ENCODE peak calls at places on chromosomes 4 and X, in five cellular contexts. B, L, Z, F and X are unnamed samples. For H3K9me3, the result is how much of the 10 kb centered on the place peaks cover.

GRCh38 chr4:156948738-156949137 is 22.9 kb downstream of the PDGFC start:
- DNase-seq in F (no peak), Z (no peak), L (no peak), B (no peak), X (no peak)

GRCh38 chrX:77505227-77505626 is 58.0 kb downstream of the FGF16 start:
- DNase-seq in F (no peak), L (peak), Z (no peak), B (no peak), X (no peak)

GRCh38 chr4:86453044-86453501 is 93.2 kb upstream of the MAPK10 start:
- DNase-seq in B (peak), Z (peak), L (peak), F (peak), X (no peak)

GRCh38 chrX:27336466-27337091 is 126.6 kb downstream of the PPP4R3C start:
- DNase-seq in B (no peak), Z (peak), L (peak), F (no peak), X (no peak)

GRCh38 chr4:56049428-56050212 is 100.9 kb downstream of the CEP135 start:
- DNase-seq in Z (peak), L (no peak), B (no peak), F (no peak), X (no peak)

GRCh38 chr4:101419324-101420135 is 72.2 kb upstream of the PPP3CA start:
- DNase-seq in L (peak), B (no peak), F (no peak), Z (no peak), X (no peak)

GRCh38 chr4:163895369-163896005 is 401.0 kb downstream of the TMA16 start:
- DNase-seq in L (no peak), F (no peak), B (no peak), Z (no peak), X (no peak)

GRCh38 chrX:51332188-51332942 is at the start of gene NUDT10:
- DNase-seq in L (peak), F (peak), B (peak), Z (peak), X (peak)

GRCh38 chr4:24211821-24212220 is 322.0 kb upstream of the PPARGC1A start:
- DNase-seq in L (peak), B (no peak), Z (no peak), F (no peak), X (no peak)

GRCh38 chr4:40916880-40917279 is 167.1 kb downstream of the NSUN7 start:
- DNase-seq in F (peak), B (peak), Z (no peak), L (no peak), X (peak)

GRCh38 chr4:7632971-7633370 is 198.2 kb upstream of the PSAPL1 start:
- DNase-seq in L (no peak), Z (no peak), B (no peak), F (no peak), X (no peak)

GRCh38 chr4:122044496-122044895 is 92.6 kb upstream of the TRPC3 start:
- DNase-seq in Z (no peak), B (no peak), L (peak), F (no peak), X (no peak)

GRCh38 chrX:40513012-40513411 is 67.8 kb upstream of the ATP6AP2 start:
- DNase-seq in F (no peak), L (no peak), Z (no peak), B (no peak), X (no peak)

GRCh38 chr4:56907009-56907408 is 691 bp upstream of the REST start:
- DNase-seq in F (no peak), Z (no peak), B (no peak), L (no peak), X (no peak)

GRCh38 chrX:123173833-123174232 is 10.2 kb upstream of the GRIA3 start:
- DNase-seq in Z (no peak), L (no peak), B (no peak), F (no peak), X (no peak)

GRCh38 chr4:69523385-69524132 is 27.9 kb upstream of the UGT2B4 start:
- DNase-seq in L (no peak), Z (no peak), F (no peak), B (no peak), X (no peak)

GRCh38 chr4:85595796-85596559 is 121.0 kb downstream of the ARHGAP24 start:
- DNase-seq in L (no peak), Z (no peak), B (no peak), F (no peak), X (no peak)

GRCh38 chrX:103584606-103585005 is 709 bp upstream of the TCEAL4 start:
- DNase-seq in B (no peak), Z (no peak), L (no peak), F (no peak), X (no peak)

GRCh38 chrX:53116101-53116500 is 22.2 kb downstream of the KANTR start:
- DNase-seq in L (peak), B (no peak), Z (no peak), F (no peak), X (no peak)

GRCh38 chr4:153418114-153418513 is 48.0 kb upstream of the TMEM131L start:
- DNase-seq in B (no peak), L (peak), Z (no peak), F (no peak), X (no peak)

GRCh38 chrX:51899741-51900140 is 6.3 kb downstream of the MAGED1 start:
- DNase-seq in Z (no peak), F (no peak), L (peak), B (no peak), X (no peak)

GRCh38 chr4:26029512-26030131 is 115.6 kb downstream of the SMIM20 start:
- DNase-seq in Z (peak), B (no peak), L (no peak), F (no peak), X (no peak)

GRCh38 chrX:87516716-87517115 is 886 bp upstream of the KLHL4 start:
- DNase-seq in L (peak), B (no peak), Z (no peak), F (no peak), X (no peak)

GRCh38 chr4:168021666-168022065 is 70.7 kb upstream of the ANXA10 start:
- DNase-seq in B (no peak), Z (no peak), F (no peak), L (peak), X (no peak)

GRCh38 chrX:2837961-2838360 is 9.2 kb downstream of the GYG2 start:
- DNase-seq in Z (no peak), L (no peak), B (no peak), F (no peak), X (no peak)
- H3K9me3 ChIP-seq in Z (under half), L (under half), B (under half), F (under half), X (under half)

GRCh38 chr4:159446266-159446976 is 343.5 kb downstream of the RAPGEF2 start:
- DNase-seq in Z (peak), F (no peak), L (peak), B (no peak), X (no peak)
- TF ChIP-seq CTCF in Z (peak), F (no peak), L (peak), B (peak), X (peak)

GRCh38 chr4:78939667-78940008 is 400 bp upstream of the PAQR3 start:
- DNase-seq in B (no peak), L (peak), Z (no peak), F (no peak), X (no peak)

GRCh38 chr4:78940752-78941151 is 1.5 kb upstream of the PAQR3 start:
- DNase-seq in L (no peak), B (no peak), F (no peak), Z (no peak), X (no peak)

GRCh38 chr4:78938474-78938867 is 767 bp downstream of the PAQR3 start:
- DNase-seq in B (no peak), L (no peak), Z (no peak), F (no peak), X (no peak)

GRCh38 chr4:78937837-78938236 is 1.4 kb downstream of the PAQR3 start:
- DNase-seq in Z (no peak), B (no peak), L (peak), F (no peak), X (no peak)

GRCh38 chr4:78938868-78939666 is at the start of gene PAQR3:
- DNase-seq in L (peak), Z (peak), B (peak), F (peak), X (peak)
- H3K27ac ChIP-seq in L (peak), Z (peak), B (peak), F (peak), X (no peak)

GRCh38 chr4:14772388-14772787 is 229.9 kb upstream of the CPEB2 start:
- DNase-seq in F (no peak), L (no peak), B (no peak), Z (no peak), X (no peak)
- H3K9me3 ChIP-seq in F (under half), L (under half), B (under half), Z (under half), X (under half)

DNA sequence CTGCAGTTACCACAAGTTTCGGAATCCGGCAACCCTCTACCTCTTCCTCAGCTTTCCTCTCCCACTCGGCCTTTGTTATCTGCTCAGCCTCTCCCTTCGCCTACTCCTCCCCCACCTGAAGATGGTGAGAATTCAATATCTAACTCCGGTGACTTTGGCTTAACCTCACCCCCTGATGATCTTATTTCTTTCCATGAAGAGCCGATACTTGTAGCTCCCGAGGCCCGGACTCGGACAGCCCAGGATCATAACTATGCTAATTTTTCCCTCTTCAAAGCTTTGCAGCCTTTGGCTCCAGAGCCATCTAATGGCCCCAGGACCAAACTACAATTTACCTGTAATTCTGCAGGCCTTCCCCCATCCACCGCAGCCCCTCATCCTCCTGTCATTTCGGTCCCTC is 32.0 kb upstream of the MGST2 start:
- DNase-seq in B (peak), F (peak), L (peak), Z (peak), X (no peak)
- TF ChIP-seq CTCF in B (peak), F (peak), L (peak), Z (peak), X (no peak)

GRCh38 chrX:74426071-74426470 is 4.8 kb downstream of the SLC16A2 start:
- DNase-seq in L (no peak), B (no peak), F (no peak), Z (no peak), X (no peak)

GRCh38 chrX:74422029-74422352 is 698 bp downstream of the SLC16A2 start:
- DNase-seq in F (no peak), Z (no peak), L (no peak), B (no peak), X (no peak)

GRCh38 chrX:74422576-74423288 is 1.4 kb downstream of the SLC16A2 start:
- DNase-seq in L (peak), Z (peak), B (peak), F (peak), X (no peak)

GRCh38 chrX:74421181-74422028 is at the start of gene SLC16A2:
- DNase-seq in B (peak), F (peak), L (peak), Z (peak), X (no peak)

DNA sequence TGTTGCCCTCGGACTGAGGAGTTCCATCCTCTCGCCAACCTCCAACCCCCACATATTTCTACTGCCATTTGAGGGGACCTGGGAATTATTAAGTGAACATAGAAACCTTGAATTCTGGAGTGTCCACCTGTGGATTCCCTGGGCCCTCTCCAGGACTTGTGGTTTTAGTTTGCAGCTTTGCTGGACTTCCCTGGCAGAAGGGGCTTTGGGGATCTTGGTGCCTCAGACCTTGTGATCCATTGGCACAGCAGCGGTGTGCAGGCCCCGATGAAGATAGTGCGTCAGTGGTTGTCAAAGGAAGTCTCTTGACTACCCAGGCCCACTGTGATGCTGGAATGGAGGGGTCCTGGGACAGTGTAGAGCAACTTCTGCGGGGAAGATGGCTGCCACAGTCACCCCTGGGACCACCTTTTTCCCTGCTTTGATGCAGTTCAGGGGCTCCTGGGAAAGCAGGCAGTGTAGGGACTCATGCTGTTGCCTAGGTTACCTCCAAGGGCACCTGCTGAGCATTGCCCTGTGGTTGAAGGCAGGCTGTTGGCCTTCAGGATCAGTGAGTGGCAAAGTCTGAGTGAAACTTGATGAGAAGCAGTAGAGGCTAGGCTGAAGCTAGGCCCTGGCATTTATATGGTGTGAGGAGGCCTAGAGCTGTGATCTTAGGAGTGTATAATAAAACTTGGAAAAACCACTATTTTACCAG is 2.1 kb downstream of the SLC16A2 start:
- DNase-seq in F (no peak), B (no peak), Z (no peak), L (no peak), X (no peak)
- H3K27ac ChIP-seq in F (peak), B (peak), Z (peak), L (peak), X (no peak)

DNA sequence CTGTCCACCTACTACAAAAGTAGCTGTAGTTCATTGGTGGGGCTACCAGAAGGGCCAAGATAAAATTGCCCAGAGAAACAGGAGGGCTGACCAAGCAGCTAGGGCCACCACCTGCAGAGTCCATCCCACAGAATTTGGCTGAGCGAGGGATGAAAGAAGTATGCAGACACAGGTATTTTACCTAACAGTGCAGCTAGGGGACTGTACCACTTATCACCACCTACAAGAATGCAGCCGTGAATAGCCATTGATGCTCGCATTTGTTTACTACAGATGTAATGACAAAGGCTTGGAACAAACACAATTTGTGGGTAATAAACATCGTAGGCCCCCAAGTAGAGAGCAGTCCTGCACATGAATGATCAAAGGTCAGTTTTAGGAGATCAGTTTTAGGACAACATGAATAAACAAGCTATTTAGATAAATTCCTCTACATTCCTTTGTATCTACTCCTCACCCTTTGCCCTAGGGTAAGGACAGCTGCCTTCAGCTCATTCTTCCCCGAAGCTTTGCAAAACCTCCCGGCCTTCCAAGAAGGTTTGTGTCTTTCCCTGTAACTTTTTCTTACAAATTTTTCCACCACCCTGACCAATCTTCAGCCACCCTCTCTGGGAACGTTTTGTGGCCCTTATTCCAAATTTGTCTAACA is 49.5 kb downstream of the ZNF718 start:
- DNase-seq in B (no peak), L (no peak), F (no peak), Z (no peak), X (no peak)
- H3K9me3 ChIP-seq in B (half or more), L (under half), F (under half), Z (half or more), X (half or more)